ENCODE peak calls at places on chromosomes 3 and 15, in five cellular contexts. S, N, J, Z and W are unnamed samples.

GRCh38 chr15:78811124-78811824 is at the start of gene ADAMTS7:
- DNase-seq in J (peak; percentile 38), N (peak; percentile 88), Z (peak; percentile 88), S (peak; percentile 80), W (peak; percentile 93)

GRCh38 chr3:32440481-32441350 is 49.1 kb downstream of the CMTM7 start:
- DNase-seq in N (no peak), S (no peak), J (no peak), Z (no peak), W (no peak)

GRCh38 chr3:62065985-62066693 is 307.2 kb downstream of the FEZF2 start:
- DNase-seq in Z (no peak), J (no peak), S (no peak), N (no peak), W (no peak)

GRCh38 chr3:115876860-115877646 is 253.7 kb downstream of the GAP43 start:
- DNase-seq in J (peak; percentile 45), S (no peak), N (peak; percentile 29), Z (no peak), W (no peak)

GRCh38 chr3:24343084-24343783 is 151.4 kb downstream of the THRB start:
- DNase-seq in Z (no peak), S (no peak), N (peak; percentile 19), J (no peak), W (no peak)

GRCh38 chr3:184659797-184660301 is 52.0 kb downstream of the MAGEF1 start:
- DNase-seq in N (peak; percentile 29), J (no peak), S (no peak), Z (no peak), W (peak; percentile 37)

GRCh38 chr3:33787328-33788009 is 11.0 kb upstream of the PDCD6IP start:
- DNase-seq in S (peak; percentile 58), N (peak; percentile 82), J (peak; percentile 81), Z (peak; percentile 52), W (peak; percentile 49)

GRCh38 chr3:185175370-185175987 is 22.6 kb upstream of the C3orf70 start:
- DNase-seq in N (peak; percentile 88), Z (peak; percentile 14), J (no peak), S (no peak), W (peak; percentile 73)

GRCh38 chr3:33401781-33402180 is 38.4 kb downstream of the UBP1 start:
- DNase-seq in S (no peak), J (no peak), N (no peak), Z (no peak), W (no peak)

GRCh38 chr3:62161306-62161705 is 212.0 kb downstream of the FEZF2 start:
- DNase-seq in J (no peak), S (no peak), Z (no peak), N (peak; percentile 84), W (no peak)

GRCh38 chr3:2661078-2661477 is 449.1 kb downstream of the IL5RA start:
- DNase-seq in N (no peak), S (no peak), Z (no peak), J (no peak), W (no peak)

GRCh38 chr3:111739241-111739952 is 119.7 kb upstream of the PHLDB2 start:
- DNase-seq in Z (no peak), S (no peak), N (peak; percentile 24), J (no peak), W (no peak)

GRCh38 chr15:100192092-100192695 is 149.6 kb downstream of the ADAMTS17 start:
- DNase-seq in N (no peak), J (no peak), Z (no peak), S (no peak), W (no peak)

GRCh38 chr3:185270262-185270955 is 16.6 kb upstream of the EHHADH start:
- DNase-seq in J (peak; percentile 27), S (no peak), N (peak; percentile 45), Z (peak; percentile 56), W (peak; percentile 61)

GRCh38 chr15:100693451-100693850 is 91.1 kb downstream of the ASB7 start:
- DNase-seq in J (no peak), Z (no peak), S (no peak), N (no peak), W (no peak)

GRCh38 chr3:190505381-190506003 is 8.4 kb upstream of the IL1RAP start:
- DNase-seq in N (no peak), S (no peak), J (no peak), Z (no peak), W (no peak)

GRCh38 chr15:59313703-59314332 is 58.9 kb downstream of the MYO1E start:
- DNase-seq in S (no peak), J (no peak), Z (no peak), N (no peak), W (no peak)

GRCh38 chr3:10511809-10512494 is 6.6 kb upstream of the ATP2B2 start:
- DNase-seq in S (no peak), J (no peak), Z (no peak), N (peak; percentile 47), W (no peak)

GRCh38 chr3:41974223-41974622 is 12.3 kb upstream of the ULK4 start:
- DNase-seq in J (no peak), S (no peak), Z (no peak), N (peak; percentile 16), W (no peak)

GRCh38 chr15:80976851-80977250 is 12.8 kb downstream of the MESD start:
- DNase-seq in N (no peak), S (no peak), J (no peak), Z (no peak), W (no peak)

GRCh38 chr3:39505866-39506738 is 38.6 kb downstream of the MOBP start:
- DNase-seq in Z (no peak), J (no peak), N (peak; percentile 54), S (no peak), W (no peak)